ENCODE peak calls at places on chromosomes 3 and 15, in ten cellular contexts. K, M, U, X, E, Q, W, Z, V and P are unnamed samples.

GRCh38 chr15:88382482-88382983 is 84.7 kb downstream of the MRPL46 start:
- DNase-seq in K (no peak), M (no peak), U (no peak), X (no peak), E (no peak), Q (no peak), W (no peak), Z (no peak), V (peak; percentile 60), P (no peak)

GRCh38 chr3:61252836-61253235 is 1.6 kb upstream of the FHIT start:
- DNase-seq in K (no peak), M (no peak), U (no peak), X (no peak), E (no peak), Q (no peak), W (no peak), Z (no peak), V (no peak), P (no peak)

GRCh38 chr3:157115069-157116006 is 44.6 kb downstream of the CCNL1 start:
- DNase-seq in K (no peak), M (no peak), U (peak; percentile 63), X (no peak), E (no peak), Q (no peak), W (no peak), Z (no peak), V (peak; percentile 37), P (no peak)

GRCh38 chr3:143239026-143239425 is 119.5 kb downstream of the CHST2 start:
- DNase-seq in K (no peak), M (no peak), U (no peak), X (no peak), E (no peak), Q (no peak), W (no peak), Z (no peak), V (no peak), P (no peak)

GRCh38 chr15:25850154-25851111 is 12.7 kb downstream of the ATP10A start:
- DNase-seq in K (no peak), M (peak; percentile 91), U (peak; percentile 86), X (no peak), E (peak; percentile 80), Q (peak; percentile 52), W (peak; percentile 52), Z (peak; percentile 28), V (peak; percentile 94), P (peak; percentile 82)

GRCh38 chr15:77719450-77719849 is 86.7 kb upstream of the LINGO1 start:
- DNase-seq in K (no peak), M (no peak), U (no peak), X (no peak), E (no peak), Q (no peak), W (no peak), Z (no peak), V (no peak), P (no peak)

GRCh38 chr15:81897011-81897677 is 148.7 kb downstream of the MEX3B start:
- DNase-seq in K (no peak), M (no peak), U (no peak), X (no peak), E (no peak), Q (no peak), W (no peak), Z (no peak), V (peak; percentile 62), P (no peak)

GRCh38 chr15:80160570-80161156 is 7.9 kb downstream of the FAH start:
- DNase-seq in K (no peak), M (peak; percentile 82), U (peak; percentile 62), X (no peak), E (peak; percentile 53), Q (no peak), W (peak; percentile 75), Z (no peak), V (peak; percentile 98), P (peak; percentile 85)

GRCh38 chr15:39354188-39354587 is 226.7 kb upstream of the THBS1 start:
- DNase-seq in K (no peak), M (no peak), U (no peak), X (no peak), E (no peak), Q (no peak), W (no peak), Z (no peak), V (no peak), P (no peak)

GRCh38 chr15:79874242-79874641 is 22.6 kb downstream of the MTHFS start:
- DNase-seq in K (no peak), M (no peak), U (no peak), X (no peak), E (no peak), Q (no peak), W (no peak), Z (no peak), V (no peak), P (no peak)

GRCh38 chr3:17605032-17605431 is 137.4 kb downstream of the TBC1D5 start:
- DNase-seq in K (no peak), M (no peak), U (no peak), X (peak; percentile 56), E (no peak), Q (no peak), W (no peak), Z (no peak), V (peak; percentile 84), P (no peak)

GRCh38 chr3:5339967-5340535 is 152.5 kb downstream of the EDEM1 start:
- DNase-seq in K (no peak), M (no peak), U (no peak), X (no peak), E (no peak), Q (no peak), W (no peak), Z (no peak), V (no peak), P (no peak)

GRCh38 chr3:123787133-123787532 is 97.0 kb downstream of the MYLK start:
- DNase-seq in K (no peak), M (no peak), U (no peak), X (no peak), E (no peak), Q (no peak), W (no peak), Z (no peak), V (no peak), P (no peak)

GRCh38 chr3:128196645-128197044 is 43.4 kb downstream of the EEFSEC start:
- DNase-seq in K (no peak), M (no peak), U (no peak), X (no peak), E (no peak), Q (no peak), W (no peak), Z (no peak), V (no peak), P (no peak)

GRCh38 chr15:88708256-88709054 is 69.6 kb downstream of the ISG20 start:
- DNase-seq in K (no peak), M (no peak), U (peak; percentile 61), X (no peak), E (peak; percentile 66), Q (no peak), W (no peak), Z (no peak), V (peak; percentile 60), P (no peak)

DNA sequence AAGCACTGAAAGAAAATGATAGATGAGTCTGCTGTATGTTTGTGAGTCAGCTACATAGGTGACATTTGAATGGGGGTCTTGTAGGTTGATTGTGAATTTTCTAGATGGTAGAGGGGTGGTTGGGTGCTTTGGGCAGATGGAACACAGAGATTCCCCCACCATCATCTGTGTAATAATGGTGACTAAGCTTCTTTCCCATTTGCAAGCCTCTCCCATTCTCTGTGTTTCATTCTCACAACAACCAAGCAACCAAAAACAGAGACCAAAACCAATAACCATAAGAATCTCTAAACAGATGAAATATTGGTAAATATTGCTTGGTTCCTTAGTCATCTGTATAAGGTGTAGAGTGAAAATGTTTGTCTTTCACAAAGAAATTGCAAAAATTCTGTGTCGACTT is 17.8 kb upstream of the UTS2B start:
- DNase-seq in K (no peak), M (no peak), U (no peak), X (no peak), E (no peak), Q (no peak), W (no peak), Z (no peak), V (no peak), P (no peak)
- H3K4me1 ChIP-seq in K (no peaks in the 10 kb centered on the region), M (no peaks in the 10 kb centered on the region), U (peaks cover 83% of the 10 kb centered on the region), X (no peaks in the 10 kb centered on the region), E (peaks cover 32% of the 10 kb centered on the region), Q (peaks cover 22% of the 10 kb centered on the region), W (peaks cover 24% of the 10 kb centered on the region), Z (peaks cover 48% of the 10 kb centered on the region), V (peaks cover 22% of the 10 kb centered on the region), P (peaks cover 43% of the 10 kb centered on the region)

GRCh38 chr3:37902674-37903073 is 41.0 kb downstream of the CTDSPL start:
- DNase-seq in K (no peak), M (no peak), U (no peak), X (no peak), E (no peak), Q (no peak), W (no peak), Z (no peak), V (no peak), P (no peak)
- H3K4me1 ChIP-seq in K (no peaks in the 10 kb centered on the region), M (peaks cover under 1% of the 10 kb centered on the region), U (peaks cover 74% of the 10 kb centered on the region), X (no peaks in the 10 kb centered on the region), E (peaks cover 16% of the 10 kb centered on the region), Q (peaks cover 45% of the 10 kb centered on the region), W (peaks cover 44% of the 10 kb centered on the region), Z (no peaks in the 10 kb centered on the region), V (peaks cover 31% of the 10 kb centered on the region), P (peaks cover 30% of the 10 kb centered on the region)

GRCh38 chr3:134201201-134202130 is 49.2 kb downstream of the RYK start:
- DNase-seq in K (no peak), M (no peak), U (no peak), X (no peak), E (no peak), Q (no peak), W (no peak), Z (no peak), V (peak; percentile 88), P (no peak)
- H3K4me1 ChIP-seq in K (peaks cover 11% of the 10 kb centered on the region), M (no peaks in the 10 kb centered on the region), U (no peaks in the 10 kb centered on the region), X (no peaks in the 10 kb centered on the region), E (no peaks in the 10 kb centered on the region), Q (no peaks in the 10 kb centered on the region), W (no peaks in the 10 kb centered on the region), Z (no peaks in the 10 kb centered on the region), V (peaks cover 25% of the 10 kb centered on the region), P (no peaks in the 10 kb centered on the region)

GRCh38 chr3:32424581-32425250 is 33.1 kb downstream of the CMTM7 start:
- DNase-seq in K (no peak), M (peak; percentile 37), U (no peak), X (no peak), E (no peak), Q (no peak), W (peak; percentile 61), Z (no peak), V (no peak), P (no peak)

GRCh38 chr3:32431481-32431880 is 39.8 kb downstream of the CMTM7 start:
- DNase-seq in K (no peak), M (no peak), U (no peak), X (no peak), E (no peak), Q (no peak), W (no peak), Z (no peak), V (no peak), P (no peak)

GRCh38 chr3:32432045-32432710 is 40.5 kb downstream of the CMTM7 start:
- DNase-seq in K (no peak), M (peak; percentile 51), U (no peak), X (no peak), E (no peak), Q (peak; percentile 45), W (no peak), Z (no peak), V (no peak), P (no peak)

GRCh38 chr3:32430900-32431299 is 39.2 kb downstream of the CMTM7 start:
- DNase-seq in K (no peak), M (peak; percentile 30), U (no peak), X (no peak), E (no peak), Q (no peak), W (no peak), Z (no peak), V (no peak), P (no peak)

GRCh38 chr3:32428092-32429068 is 36.7 kb downstream of the CMTM7 start:
- DNase-seq in K (no peak), M (peak; percentile 77), U (no peak), X (no peak), E (no peak), Q (no peak), W (peak; percentile 87), Z (no peak), V (no peak), P (no peak)
- H3K4me1 ChIP-seq in K (peaks cover 4% of the 10 kb centered on the region), M (peaks cover 95% of the 10 kb centered on the region), U (no peaks in the 10 kb centered on the region), X (no peaks in the 10 kb centered on the region), E (peaks cover 5% of the 10 kb centered on the region), Q (peaks cover 22% of the 10 kb centered on the region), W (peaks cover 94% of the 10 kb centered on the region), Z (peaks cover 12% of the 10 kb centered on the region), V (peaks cover 7% of the 10 kb centered on the region), P (peaks cover 16% of the 10 kb centered on the region)